ENCODE peak calls at places on chromosomes 1 and 21, in four cellular contexts. I is heart left ventricle, O is heart right ventricle, S is adrenal gland. W is an unnamed sample. For H3K36me3, the result is how much of the 10 kb centered on the place peaks cover.

GRCh38 chr1:66685670-66686069 is 66.6 kb upstream of the DYNLT5 start:
- DNase-seq in I (no peak), O (no peak), S (no peak), W (no peak)

GRCh38 chr1:183029591-183030000 is 6.4 kb downstream of the LAMC1 start:
- DNase-seq in I (no peak), O (no peak), S (no peak), W (no peak)

GRCh38 chr1:9181990-9182783 is 52.4 kb upstream of the H6PD start:
- DNase-seq in I (no peak), O (peak), S (peak), W (peak)

GRCh38 chr1:43979528-43980254 is 681 bp downstream of the B4GALT2 start:
- DNase-seq in I (peak), O (peak), S (peak), W (peak)

GRCh38 chr1:28066393-28067154 is 21.8 kb downstream of the EYA3 start:
- DNase-seq in I (no peak), O (no peak), S (no peak), W (no peak)

GRCh38 chr1:230459463-230459862 is 33.3 kb upstream of the PGBD5 start:
- DNase-seq in I (no peak), O (no peak), S (peak), W (no peak)

GRCh38 chr1:119773711-119774241 is 5.1 kb upstream of the HMGCS2 start:
- DNase-seq in I (no peak), O (no peak), S (no peak), W (no peak)

GRCh38 chr1:153404768-153405167 is 11.6 kb upstream of the S100A7A start:
- DNase-seq in I (peak), O (peak), S (peak), W (no peak)

GRCh38 chr1:111516008-111516535 is 12.6 kb upstream of the ADORA3 start:
- DNase-seq in I (no peak), O (peak), S (peak), W (peak)

GRCh38 chr1:219041819-219042218 is 131.9 kb upstream of the LYPLAL1 start:
- DNase-seq in I (no peak), O (no peak), S (no peak), W (no peak)

GRCh38 chr1:96927125-96927524 is 205.5 kb downstream of the PTBP2 start:
- DNase-seq in I (no peak), O (no peak), S (no peak), W (no peak)

GRCh38 chr1:98059616-98060015 is 138.8 kb upstream of the DPYD start:
- DNase-seq in I (no peak), O (no peak), S (no peak), W (no peak)

GRCh38 chr1:218069180-218069579 is 215.9 kb upstream of the RRP15 start:
- DNase-seq in I (no peak), O (no peak), S (no peak), W (no peak)

GRCh38 chr1:31372961-31373896 is at the start of gene FABP3:
- DNase-seq in I (peak), O (peak), S (peak), W (peak)

GRCh38 chr1:42922687-42923366 is 35.8 kb downstream of the SLC2A1 start:
- DNase-seq in I (no peak), O (no peak), S (peak), W (peak)

GRCh38 chr1:237303929-237304328 is 261.9 kb downstream of the RYR2 start:
- DNase-seq in I (no peak), O (no peak), S (no peak), W (no peak)

GRCh38 chr1:94416901-94417701 is 1.1 kb upstream of the ABCD3 start:
- DNase-seq in I (no peak), O (no peak), S (peak), W (peak)

GRCh38 chr1:208178091-208178529 is 66.1 kb downstream of the PLXNA2 start:
- DNase-seq in I (no peak), O (no peak), S (no peak), W (peak)

GRCh38 chr1:32231843-32232432 is 9.7 kb downstream of the EIF3I start:
- DNase-seq in I (no peak), O (no peak), S (no peak), W (no peak)

GRCh38 chr1:212630159-212630900 is 21.8 kb downstream of the ATF3 start:
- DNase-seq in I (peak), O (peak), S (peak), W (peak)

GRCh38 chr21:39593522-39593921 is 19.2 kb upstream of the B3GALT5 start:
- DNase-seq in I (no peak), O (no peak), S (no peak), W (no peak)

GRCh38 chr1:27672750-27673112 is 739 bp upstream of the IFI6 start:
- DNase-seq in I (no peak), O (no peak), S (no peak), W (no peak)

GRCh38 chr1:45815667-45816458 is 12.5 kb downstream of the MAST2 start:
- DNase-seq in I (no peak), O (no peak), S (peak), W (no peak)

GRCh38 chr1:50516056-50516455 is 92.8 kb upstream of the DMRTA2 start:
- DNase-seq in I (no peak), O (no peak), S (no peak), W (no peak)

GRCh38 chr1:246214708-246215504 is 292.2 kb downstream of the SMYD3 start:
- DNase-seq in I (no peak), O (no peak), S (peak), W (no peak)

GRCh38 chr1:220786057-220786336 is 716 bp upstream of the MTARC1 start:
- DNase-seq in I (no peak), O (no peak), S (peak), W (peak)

GRCh38 chr21:45981641-45982255 is at the start of gene COL6A1:
- DNase-seq in I (peak), O (peak), S (peak), W (peak)

GRCh38 chr1:24108334-24109165 is 3.4 kb downstream of the MYOM3 start:
- DNase-seq in I (no peak), O (no peak), S (peak), W (no peak)

GRCh38 chr1:39738622-39739366 is at the start of gene PPIE:
- DNase-seq in I (peak), O (peak), S (peak), W (peak)

GRCh38 chr1:39646232-39647081 is 7.0 kb upstream of the HEYL start:
- DNase-seq in I (peak), O (peak), S (peak), W (peak)

GRCh38 chr1:59013276-59013927 is 229.6 kb upstream of the JUN start:
- DNase-seq in I (peak), O (peak), S (peak), W (peak)

GRCh38 chr21:46477765-46478164 is 19.1 kb downstream of the DIP2A start:
- DNase-seq in I (no peak), O (no peak), S (no peak), W (no peak)

GRCh38 chr1:78291872-78292271 is 198.9 kb upstream of the PTGFR start:
- DNase-seq in I (no peak), O (no peak), S (no peak), W (no peak)

GRCh38 chr1:28296401-28297220 is 32.2 kb upstream of the MED18 start:
- DNase-seq in I (no peak), O (no peak), S (peak), W (peak)

GRCh38 chr1:53558916-53559315 is 99.7 kb downstream of the DMRTB1 start:
- DNase-seq in I (peak), O (no peak), S (no peak), W (no peak)

GRCh38 chr21:42063578-42064521 is 7.3 kb upstream of the UMODL1 start:
- DNase-seq in I (peak), O (no peak), S (peak), W (peak)

GRCh38 chr1:109373051-109373593 is 24.6 kb downstream of the SORT1 start:
- DNase-seq in I (no peak), O (no peak), S (no peak), W (peak)
- H3K36me3 ChIP-seq in I (under half), O (under half), S (under half), W (under half)

GRCh38 chr1:101044259-101044658 is 18.7 kb upstream of the DPH5 start:
- DNase-seq in I (no peak), O (no peak), S (no peak), W (no peak)
- H3K4me3 ChIP-seq in I (no peak), O (no peak), S (no peak), W (no peak)

DNA sequence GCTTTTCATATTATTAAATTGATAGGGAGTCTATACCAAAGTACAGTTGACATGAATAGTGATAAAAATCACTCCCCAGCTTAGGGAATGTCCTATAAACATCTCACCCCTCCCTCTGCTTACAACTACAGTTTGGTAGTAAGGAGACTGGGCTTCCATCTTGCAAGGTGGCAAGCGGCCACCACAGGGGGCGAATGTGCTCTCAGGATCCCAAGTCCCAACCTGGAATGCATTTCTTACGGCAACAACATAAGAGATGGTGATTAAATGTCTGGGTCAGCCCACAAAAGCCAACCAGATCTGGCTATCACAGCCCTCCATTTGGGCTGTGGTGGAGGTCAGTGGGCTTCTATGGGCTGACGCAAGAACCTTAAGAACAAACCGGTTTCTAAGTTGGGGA is 68.0 kb downstream of the SMYD2 start:
- DNase-seq in I (no peak), O (no peak), S (no peak), W (no peak)
- H3K36me3 ChIP-seq in I (under half), O (under half), S (under half), W (under half)

GRCh38 chr1:3745590-3746381 is 6.5 kb upstream of the CCDC27 start:
- DNase-seq in I (peak), O (no peak), S (no peak), W (no peak)

GRCh38 chr1:3746389-3746783 is 5.9 kb upstream of the CCDC27 start:
- DNase-seq in I (peak), O (no peak), S (no peak), W (no peak)

GRCh38 chr1:3747522-3747848 is 4.8 kb upstream of the CCDC27 start:
- DNase-seq in I (no peak), O (no peak), S (no peak), W (no peak)

GRCh38 chr1:3747903-3748302 is 4.3 kb upstream of the CCDC27 start:
- DNase-seq in I (peak), O (no peak), S (no peak), W (no peak)

DNA sequence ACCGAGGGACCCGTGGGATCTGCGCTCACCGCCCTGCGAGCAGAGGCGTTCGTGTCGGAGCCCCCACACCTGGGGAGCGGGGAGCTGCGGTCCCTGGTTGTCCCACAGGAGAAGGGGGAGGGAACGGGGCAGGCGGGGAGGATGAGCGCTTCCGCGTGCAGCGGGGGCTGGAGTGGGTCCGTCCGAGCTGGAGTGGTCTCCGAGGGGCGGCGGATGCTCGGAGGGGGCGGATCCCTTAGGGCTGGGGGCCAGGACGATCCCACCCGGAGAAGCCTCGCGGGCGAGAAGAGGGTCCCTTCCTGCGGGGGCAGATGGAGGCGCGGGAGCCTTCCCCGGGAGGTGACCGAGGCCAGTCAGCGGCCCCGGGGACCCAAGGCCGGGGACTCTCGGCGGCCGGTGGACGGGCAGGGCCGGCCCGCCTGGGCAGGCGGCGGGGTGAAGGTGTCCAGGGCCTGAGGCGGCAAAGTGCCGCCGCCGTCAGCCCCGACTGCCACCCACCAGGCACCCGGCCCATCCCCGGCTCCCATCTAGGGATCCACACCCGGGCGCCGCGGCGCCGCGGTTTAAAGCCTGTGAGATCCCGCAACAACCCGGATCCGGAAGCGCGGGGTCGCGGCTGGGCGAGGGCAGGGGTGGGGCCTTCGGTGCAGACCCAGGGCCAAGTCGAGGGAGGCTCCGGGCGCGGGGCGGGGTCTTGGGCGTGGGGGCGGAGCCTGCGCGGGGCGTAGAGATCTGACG is 5.3 kb upstream of the CCDC27 start:
- DNase-seq in I (peak), O (peak), S (peak), W (peak)
- H3K4me3 ChIP-seq in I (peak), O (peak), S (peak), W (peak)

GRCh38 chr1:205481629-205482071 is 22.8 kb upstream of the CDK18 start:
- DNase-seq in I (no peak), O (no peak), S (peak), W (no peak)
- H3K36me3 ChIP-seq in I (under half), O (under half), S (under half), W (under half)